ENCODE peak calls at places on chromosomes 16 and 17, in ten cellular contexts. C is AG20443; I is psoas muscle; A is NCI-H1092; O is SW480; K is stimulated activated CD8-positive, alpha-beta memory T cell treated with anti-CD3 and anti-CD28 coated beads, Interleukin-4, amount 100 ng/mL, for 1 hour; Y is small intestine; X is HEK293T; P is stimulated activated CD4-positive, alpha-beta T cell treated with anti-CD3 and anti-CD28 coated beads, TNF-alpha, amount 100 ng/mL, for 4 hours; B is mesothelial cell of epicardium. L is an unnamed sample.

GRCh38 chr17:45261577-45262515 is at the start of gene SPATA32:
- DNase-seq in C (peak), I (peak), A (no peak), O (no peak), K (peak), Y (peak), X (no peak), P (peak), B (peak), L (no peak)

GRCh38 chr17:82767041-82767754 is 15.3 kb downstream of the TBCD start:
- DNase-seq in C (peak), I (no peak), A (no peak), O (no peak), K (no peak), Y (peak), X (peak), P (no peak), B (no peak), L (no peak)

GRCh38 chr16:66566051-66566901 is at the start of gene CMTM1:
- DNase-seq in C (no peak), I (no peak), A (no peak), O (no peak), K (no peak), Y (no peak), X (no peak), P (no peak), B (no peak), L (no peak)

GRCh38 chr17:38448208-38448776 is 20.0 kb downstream of the ARHGAP23 start:
- DNase-seq in C (no peak), I (no peak), A (no peak), O (no peak), K (no peak), Y (no peak), X (no peak), P (no peak), B (no peak), L (no peak)

GRCh38 chr17:66941773-66942452 is 22.6 kb upstream of the CACNG4 start:
- DNase-seq in C (no peak), I (no peak), A (no peak), O (no peak), K (no peak), Y (no peak), X (no peak), P (no peak), B (no peak), L (no peak)

GRCh38 chr16:21590287-21590686 is 9.1 kb upstream of the METTL9 start:
- DNase-seq in C (peak), I (no peak), A (no peak), O (no peak), K (no peak), Y (no peak), X (no peak), P (no peak), B (no peak), L (no peak)

GRCh38 chr17:54919456-54919855 is 18.8 kb downstream of the TOM1L1 start:
- DNase-seq in C (no peak), I (no peak), A (no peak), O (no peak), K (no peak), Y (no peak), X (no peak), P (no peak), B (no peak), L (no peak)

GRCh38 chr17:83183951-83184506 is 104.6 kb downstream of the METRNL start:
- DNase-seq in C (no peak), I (no peak), A (no peak), O (no peak), K (no peak), Y (no peak), X (no peak), P (no peak), B (peak), L (no peak)

GRCh38 chr16:70648606-70649005 is 2.2 kb downstream of the IL34 start:
- DNase-seq in C (no peak), I (no peak), A (no peak), O (no peak), K (no peak), Y (no peak), X (no peak), P (no peak), B (no peak), L (no peak)

GRCh38 chr16:6482861-6483530 is 849.6 kb upstream of the RBFOX1 start:
- DNase-seq in C (no peak), I (no peak), A (no peak), O (no peak), K (no peak), Y (peak), X (no peak), P (no peak), B (no peak), L (no peak)

GRCh38 chr17:78088529-78088928 is 40.0 kb downstream of the TMC6 start:
- DNase-seq in C (no peak), I (no peak), A (no peak), O (no peak), K (no peak), Y (no peak), X (no peak), P (no peak), B (no peak), L (no peak)

GRCh38 chr16:88374736-88375135 is 8.0 kb upstream of the ZNF469 start:
- DNase-seq in C (no peak), I (no peak), A (no peak), O (no peak), K (no peak), Y (no peak), X (no peak), P (no peak), B (no peak), L (no peak)

GRCh38 chr16:52770828-52771227 is 223.9 kb upstream of the TOX3 start:
- DNase-seq in C (no peak), I (no peak), A (no peak), O (no peak), K (no peak), Y (no peak), X (no peak), P (no peak), B (no peak), L (no peak)

GRCh38 chr16:6573577-6573976 is 759.1 kb upstream of the RBFOX1 start:
- DNase-seq in C (no peak), I (no peak), A (no peak), O (peak), K (no peak), Y (peak), X (peak), P (no peak), B (no peak), L (no peak)

GRCh38 chr16:86951831-86952598 is 365.2 kb downstream of the C16orf95 start:
- DNase-seq in C (peak), I (peak), A (no peak), O (peak), K (no peak), Y (no peak), X (no peak), P (no peak), B (no peak), L (no peak)

GRCh38 chr16:53672461-53672860 is 31.2 kb downstream of the RPGRIP1L start:
- DNase-seq in C (no peak), I (no peak), A (no peak), O (no peak), K (no peak), Y (no peak), X (no peak), P (no peak), B (no peak), L (no peak)

GRCh38 chr16:65068151-65068740 is 53.6 kb downstream of the CDH11 start:
- DNase-seq in C (peak), I (no peak), A (no peak), O (no peak), K (no peak), Y (no peak), X (no peak), P (no peak), B (no peak), L (no peak)

GRCh38 chr16:73280366-73280765 is 232.4 kb upstream of the ZFHX3 start:
- DNase-seq in C (no peak), I (no peak), A (no peak), O (no peak), K (no peak), Y (no peak), X (no peak), P (no peak), B (no peak), L (no peak)